ENCODE peak calls at places on chromosomes 2 and 18, in six cellular contexts. V, B, H, Z, Y and M are unnamed samples. For H3K27me3, the result is how much of the 10 kb centered on the place peaks cover.

GRCh38 chr2:32068-32467 is 14.2 kb downstream of the FAM110C start:
- DNase-seq in V (no peak), B (no peak), H (no peak), Z (no peak), Y (no peak), M (no peak)

GRCh38 chr2:45145073-45145899 is 136.0 kb upstream of the SIX2 start:
- DNase-seq in V (no peak), B (no peak), H (no peak), Z (no peak), Y (no peak), M (no peak)

GRCh38 chr18:29271496-29271895 is 1094.6 kb upstream of the CDH2 start:
- DNase-seq in V (peak), B (no peak), H (no peak), Z (no peak), Y (peak), M (no peak)

GRCh38 chr18:57084331-57085298 is 62.3 kb upstream of the BOD1L2 start:
- DNase-seq in V (no peak), B (no peak), H (no peak), Z (no peak), Y (no peak), M (no peak)

GRCh38 chr2:121999273-121999672 is 243.8 kb downstream of the TSN start:
- DNase-seq in V (peak), B (no peak), H (no peak), Z (no peak), Y (peak), M (no peak)

GRCh38 chr18:24837065-24837464 is 376.6 kb downstream of the HRH4 start:
- DNase-seq in V (no peak), B (no peak), H (no peak), Z (no peak), Y (peak), M (no peak)

GRCh38 chr2:120779781-120780283 is 44.2 kb downstream of the GLI2 start:
- DNase-seq in V (peak), B (no peak), H (no peak), Z (no peak), Y (peak), M (peak)

GRCh38 chr2:21006423-21007128 is 37.3 kb downstream of the APOB start:
- DNase-seq in V (no peak), B (no peak), H (no peak), Z (no peak), Y (no peak), M (no peak)

GRCh38 chr2:15561574-15562344 is 625 bp upstream of the NBAS start:
- DNase-seq in V (peak), B (no peak), H (no peak), Z (no peak), Y (peak), M (no peak)

GRCh38 chr2:126775300-126775985 is 119.5 kb downstream of the GYPC start:
- DNase-seq in V (no peak), B (no peak), H (peak), Z (no peak), Y (no peak), M (no peak)

GRCh38 chr2:23243258-23243657 is 141.7 kb upstream of the KLHL29 start:
- DNase-seq in V (no peak), B (no peak), H (no peak), Z (peak), Y (no peak), M (no peak)

GRCh38 chr18:32735781-32736180 is 37.0 kb downstream of the KLHL14 start:
- DNase-seq in V (peak), B (no peak), H (no peak), Z (no peak), Y (peak), M (no peak)

GRCh38 chr2:200810252-200810650 is 1.5 kb upstream of the BZW1 start:
- DNase-seq in V (peak), B (no peak), H (peak), Z (no peak), Y (peak), M (peak)

GRCh38 chr2:238947920-238948710 is 100.2 kb downstream of the TWIST2 start:
- DNase-seq in V (peak), B (no peak), H (peak), Z (peak), Y (peak), M (peak)

GRCh38 chr2:217393585-217394032 is 533.7 kb upstream of the TNP1 start:
- DNase-seq in V (no peak), B (peak), H (peak), Z (peak), Y (peak), M (peak)

GRCh38 chr2:182368446-182368845 is 58.4 kb downstream of the PDE1A start:
- DNase-seq in V (no peak), B (no peak), H (no peak), Z (no peak), Y (peak), M (no peak)

GRCh38 chr2:64391459-64391858 is 62.5 kb upstream of the LGALSL start:
- DNase-seq in V (peak), B (no peak), H (no peak), Z (no peak), Y (no peak), M (no peak)

GRCh38 chr2:168230389-168230788 is 17.0 kb downstream of the STK39 start:
- DNase-seq in V (no peak), B (no peak), H (no peak), Z (no peak), Y (no peak), M (no peak)

GRCh38 chr18:9792565-9793226 is 84.6 kb downstream of the RAB31 start:
- DNase-seq in V (no peak), B (no peak), H (no peak), Z (no peak), Y (no peak), M (peak)

GRCh38 chr2:181876614-181877063 is 14.9 kb upstream of the ITPRID2 start:
- DNase-seq in V (peak), B (no peak), H (no peak), Z (no peak), Y (peak), M (no peak)

GRCh38 chr2:100615886-100616285 is 53.1 kb downstream of the PDCL3 start:
- DNase-seq in V (no peak), B (no peak), H (no peak), Z (no peak), Y (no peak), M (no peak)

GRCh38 chr2:128235581-128235980 is 83.1 kb downstream of the HS6ST1 start:
- DNase-seq in V (no peak), B (peak), H (no peak), Z (no peak), Y (no peak), M (peak)

GRCh38 chr18:26547302-26548143 is 830 bp downstream of the KCTD1 start:
- DNase-seq in V (peak), B (peak), H (peak), Z (peak), Y (peak), M (no peak)

GRCh38 chr18:67608909-67609308 is 92.4 kb upstream of the DSEL start:
- DNase-seq in V (peak), B (no peak), H (no peak), Z (no peak), Y (peak), M (peak)

GRCh38 chr2:240913810-240914644 is 7.9 kb downstream of the CROCC2 start:
- DNase-seq in V (no peak), B (peak), H (peak), Z (peak), Y (peak), M (peak)

GRCh38 chr2:232666051-232666805 is 30.9 kb upstream of the GIGYF2 start:
- DNase-seq in V (no peak), B (no peak), H (no peak), Z (no peak), Y (no peak), M (no peak)

GRCh38 chr2:64645014-64645418 is 8.7 kb downstream of the SERTAD2 start:
- DNase-seq in V (peak), B (peak), H (no peak), Z (peak), Y (peak), M (no peak)

GRCh38 chr2:239035361-239035814 is 187.5 kb downstream of the TWIST2 start:
- DNase-seq in V (no peak), B (peak), H (peak), Z (peak), Y (no peak), M (no peak)

GRCh38 chr2:15691586-15692310 is 100.1 kb downstream of the DDX1 start:
- DNase-seq in V (no peak), B (no peak), H (no peak), Z (no peak), Y (no peak), M (no peak)

GRCh38 chr2:233418761-233419625 is 64.7 kb downstream of the DGKD start:
- DNase-seq in V (peak), B (peak), H (peak), Z (peak), Y (peak), M (peak)

GRCh38 chr2:140698736-140699135 is 1432.1 kb downstream of the LRP1B start:
- DNase-seq in V (no peak), B (no peak), H (no peak), Z (no peak), Y (peak), M (no peak)

GRCh38 chr2:9990735-9991134 is 39.2 kb downstream of the GRHL1 start:
- DNase-seq in V (no peak), B (no peak), H (no peak), Z (no peak), Y (no peak), M (peak)

GRCh38 chr18:77377813-77378212 is 128.2 kb downstream of the GALR1 start:
- DNase-seq in V (no peak), B (no peak), H (no peak), Z (no peak), Y (no peak), M (no peak)

GRCh38 chr2:127864877-127865276 is 6.9 kb upstream of the POLR2D start:
- DNase-seq in V (no peak), B (peak), H (no peak), Z (no peak), Y (no peak), M (no peak)

GRCh38 chr2:217711236-217711635 is 291.6 kb downstream of the TNS1 start:
- DNase-seq in V (peak), B (no peak), H (no peak), Z (no peak), Y (no peak), M (peak)

GRCh38 chr2:202782930-202783558 is 88.5 kb downstream of the ICA1L start:
- DNase-seq in V (no peak), B (no peak), H (no peak), Z (no peak), Y (no peak), M (no peak)

GRCh38 chr2:102304711-102305591 is 6.4 kb upstream of the IL1RL1 start:
- DNase-seq in V (no peak), B (no peak), H (no peak), Z (no peak), Y (no peak), M (no peak)

GRCh38 chr2:226578879-226579278 is 220.7 kb downstream of the IRS1 start:
- DNase-seq in V (no peak), B (no peak), H (no peak), Z (no peak), Y (peak), M (no peak)

GRCh38 chr2:54444503-54444902 is 11.6 kb upstream of the SPTBN1 start:
- DNase-seq in V (no peak), B (no peak), H (no peak), Z (no peak), Y (no peak), M (no peak)

GRCh38 chr2:73891276-73891901 is 1.4 kb upstream of the ACTG2 start:
- DNase-seq in V (no peak), B (no peak), H (peak), Z (peak), Y (no peak), M (no peak)
- H3K27me3 ChIP-seq in V (under half), B (under half), H (under half), Z (under half), Y (under half), M (under half)

DNA sequence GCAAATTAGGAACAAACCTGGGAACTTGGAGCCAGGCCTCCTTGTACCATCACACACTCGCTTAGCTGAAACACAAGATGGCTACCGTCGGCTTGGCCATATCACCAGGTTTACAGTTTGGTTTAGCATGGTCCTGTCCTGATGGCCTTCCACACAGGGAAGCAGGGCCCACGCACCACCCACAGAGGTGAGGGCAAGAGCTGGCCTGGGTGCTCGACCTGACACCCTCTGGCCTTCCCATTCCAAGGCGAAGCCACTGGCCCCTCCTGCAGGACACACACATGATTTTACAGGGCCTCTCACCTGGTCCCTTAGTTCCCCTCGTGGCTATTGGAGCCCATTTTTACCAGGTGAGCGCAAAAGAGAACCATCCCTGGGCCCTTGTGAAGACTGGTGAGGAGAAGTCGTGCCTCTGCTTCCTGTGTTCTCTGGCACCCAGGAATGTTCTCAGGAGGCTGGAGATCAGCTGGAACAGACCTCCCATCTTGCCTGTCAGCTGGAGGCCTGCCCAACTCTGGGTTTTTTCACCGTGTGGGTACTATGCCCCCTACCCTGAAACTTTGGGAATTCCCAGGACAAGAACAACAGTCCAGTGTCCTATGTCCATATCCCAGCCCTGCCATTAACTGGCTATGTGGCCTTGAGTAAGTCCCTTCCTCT is 53.0 kb upstream of the FOSL2 start:
- DNase-seq in V (no peak), B (peak), H (peak), Z (peak), Y (no peak), M (peak)
- H3K27ac ChIP-seq in V (no peak), B (peak), H (peak), Z (no peak), Y (no peak), M (peak)

GRCh38 chr2:74501335-74502071 is 2.1 kb upstream of the LBX2 start:
- DNase-seq in V (no peak), B (no peak), H (no peak), Z (no peak), Y (no peak), M (no peak)

GRCh38 chr2:74503506-74504475 is 3.7 kb downstream of the PCGF1 start:
- DNase-seq in V (no peak), B (no peak), H (no peak), Z (no peak), Y (no peak), M (no peak)

GRCh38 chr2:74502147-74502719 is 2.8 kb upstream of the LBX2 start:
- DNase-seq in V (no peak), B (no peak), H (no peak), Z (no peak), Y (no peak), M (no peak)

GRCh38 chr2:74504591-74504990 is 2.9 kb downstream of the PCGF1 start:
- DNase-seq in V (no peak), B (no peak), H (no peak), Z (no peak), Y (no peak), M (no peak)

GRCh38 chr2:74502720-74503505 is 3.5 kb upstream of the LBX2 start:
- DNase-seq in V (peak), B (peak), H (peak), Z (peak), Y (peak), M (peak)
- H3K27me3 ChIP-seq in V (under half), B (half or more), H (half or more), Z (half or more), Y (under half), M (under half)

DNA sequence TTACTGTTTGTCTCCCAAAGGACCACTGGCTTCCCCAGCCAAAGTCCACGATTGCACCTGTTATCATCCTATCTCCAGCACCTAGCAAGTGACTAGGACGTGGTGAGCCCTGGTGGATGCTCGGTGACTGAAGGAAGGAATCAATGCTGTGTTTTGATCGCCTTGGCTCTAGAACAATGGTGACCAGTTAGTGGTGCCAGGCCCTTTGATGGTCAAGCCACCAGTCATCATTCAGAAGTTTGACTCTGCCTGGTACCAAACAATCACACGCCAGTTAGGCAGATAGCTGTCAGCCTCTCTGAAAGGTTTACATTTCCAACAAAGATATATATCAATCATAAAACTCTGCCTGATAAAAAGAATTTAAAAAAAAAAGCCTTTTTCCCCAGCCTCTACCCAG is 244.1 kb downstream of the SH3BP4 start:
- DNase-seq in V (no peak), B (no peak), H (no peak), Z (no peak), Y (no peak), M (no peak)
- H3K27ac ChIP-seq in V (no peak), B (no peak), H (no peak), Z (no peak), Y (no peak), M (no peak)

GRCh38 chr18:45085916-45086624 is 405.4 kb downstream of the SETBP1 start:
- DNase-seq in V (no peak), B (no peak), H (no peak), Z (no peak), Y (no peak), M (no peak)

GRCh38 chr18:45086777-45087176 is 406.1 kb downstream of the SETBP1 start:
- DNase-seq in V (no peak), B (no peak), H (no peak), Z (no peak), Y (no peak), M (no peak)

DNA sequence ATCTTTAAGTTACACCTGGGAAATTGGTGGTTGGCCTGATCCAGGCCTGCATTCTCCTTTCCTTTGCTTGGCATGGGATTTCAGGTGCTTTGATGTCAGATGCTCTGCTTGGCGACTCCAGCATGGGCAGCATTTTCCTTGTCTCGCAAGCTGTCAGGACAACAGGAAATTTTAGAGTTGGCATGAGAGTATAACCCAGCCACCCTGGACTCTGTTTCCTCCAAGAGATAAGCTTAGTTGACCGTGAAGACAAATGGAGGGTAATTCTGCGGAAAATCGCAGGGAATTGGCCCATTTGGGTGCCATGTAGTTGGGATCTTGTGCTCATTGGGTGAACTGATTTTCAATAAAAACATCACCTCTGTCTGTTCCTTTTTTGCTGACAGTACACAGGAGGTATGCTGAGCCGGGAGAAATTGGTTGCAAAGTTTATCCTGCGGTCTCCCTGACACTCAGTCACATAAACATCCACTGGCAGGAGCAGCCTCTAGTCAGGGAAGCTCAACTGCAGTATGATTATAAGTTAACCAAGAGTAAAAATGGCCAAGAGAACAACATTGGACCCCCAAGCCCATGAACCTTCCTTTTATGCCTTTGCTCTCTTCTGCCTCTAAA is 409.9 kb downstream of the SETBP1 start:
- DNase-seq in V (no peak), B (no peak), H (no peak), Z (no peak), Y (peak), M (peak)
- H3K27me3 ChIP-seq in V (under half), B (under half), H (under half), Z (under half), Y (under half), M (under half)